ENCODE peak calls at places on chromosomes 12 and 14, in four cellular contexts. One of them, this sample, is unnamed.

GRCh38 chr12:97167598-97167997 is 260.5 kb downstream of the NEDD1 start:
- DNase-seq in left ventricle myocardium inferior: no peak
- DNase-seq in fibroblast of the conjunctiva: no peak
- DNase-seq in A549: no peak
- DNase-seq in this sample: no peak

GRCh38 chr12:59389968-59390576 is 205.8 kb upstream of the SLC16A7 start:
- DNase-seq in left ventricle myocardium inferior: no peak
- DNase-seq in fibroblast of the conjunctiva: no peak
- DNase-seq in A549: no peak
- DNase-seq in this sample: no peak

GRCh38 chr12:29769162-29769820 is 14.5 kb downstream of the TMTC1 start:
- DNase-seq in left ventricle myocardium inferior: no peak
- DNase-seq in fibroblast of the conjunctiva: peak
- DNase-seq in A549: no peak
- DNase-seq in this sample: no peak

GRCh38 chr14:29584992-29585391 is 342.7 kb downstream of the PRKD1 start:
- DNase-seq in left ventricle myocardium inferior: peak
- DNase-seq in fibroblast of the conjunctiva: peak
- DNase-seq in A549: peak
- DNase-seq in this sample: no peak

GRCh38 chr14:105168496-105168978 is at the start of gene JAG2:
- DNase-seq in left ventricle myocardium inferior: peak
- DNase-seq in fibroblast of the conjunctiva: no peak
- DNase-seq in A549: peak
- DNase-seq in this sample: peak

GRCh38 chr14:68198713-68199464 is 379.3 kb downstream of the RAD51B start:
- DNase-seq in left ventricle myocardium inferior: no peak
- DNase-seq in fibroblast of the conjunctiva: no peak
- DNase-seq in A549: no peak
- DNase-seq in this sample: no peak

GRCh38 chr14:99231181-99231849 is 40.7 kb downstream of the BCL11B start:
- DNase-seq in left ventricle myocardium inferior: no peak
- DNase-seq in fibroblast of the conjunctiva: no peak
- DNase-seq in A549: no peak
- DNase-seq in this sample: no peak

GRCh38 chr12:50087995-50088394 is 2.9 kb downstream of the SMARCD1 start:
- DNase-seq in left ventricle myocardium inferior: no peak
- DNase-seq in fibroblast of the conjunctiva: no peak
- DNase-seq in A549: no peak
- DNase-seq in this sample: no peak

GRCh38 chr14:88168498-88169165 is 154.4 kb downstream of the KCNK10 start:
- DNase-seq in left ventricle myocardium inferior: no peak
- DNase-seq in fibroblast of the conjunctiva: no peak
- DNase-seq in A549: peak
- DNase-seq in this sample: peak

GRCh38 chr12:28140404-28140803 is 49.9 kb upstream of the CCDC91 start:
- DNase-seq in left ventricle myocardium inferior: no peak
- DNase-seq in fibroblast of the conjunctiva: no peak
- DNase-seq in A549: no peak
- DNase-seq in this sample: no peak

GRCh38 chr14:68235011-68235410 is 415.4 kb downstream of the RAD51B start:
- DNase-seq in left ventricle myocardium inferior: no peak
- DNase-seq in fibroblast of the conjunctiva: no peak
- DNase-seq in A549: no peak
- DNase-seq in this sample: no peak

GRCh38 chr14:73887116-73887490 is 444 bp downstream of the ZNF410 start:
- DNase-seq in left ventricle myocardium inferior: no peak
- DNase-seq in fibroblast of the conjunctiva: no peak
- DNase-seq in A549: no peak
- DNase-seq in this sample: no peak

GRCh38 chr14:21300892-21301291 is 21.0 kb downstream of the RPGRIP1 start:
- DNase-seq in left ventricle myocardium inferior: peak
- DNase-seq in fibroblast of the conjunctiva: no peak
- DNase-seq in A549: no peak
- DNase-seq in this sample: no peak

GRCh38 chr12:52903285-52903854 is 1.5 kb downstream of the KRT8 start:
- DNase-seq in left ventricle myocardium inferior: peak
- DNase-seq in fibroblast of the conjunctiva: peak
- DNase-seq in A549: peak
- DNase-seq in this sample: peak

GRCh38 chr12:30902606-30903005 is 23.9 kb upstream of the TSPAN11 start:
- DNase-seq in left ventricle myocardium inferior: no peak
- DNase-seq in fibroblast of the conjunctiva: no peak
- DNase-seq in A549: no peak
- DNase-seq in this sample: no peak

GRCh38 chr12:68495666-68496065 is 115.0 kb upstream of the RAP1B start:
- DNase-seq in left ventricle myocardium inferior: no peak
- DNase-seq in fibroblast of the conjunctiva: no peak
- DNase-seq in A549: no peak
- DNase-seq in this sample: no peak

GRCh38 chr14:54809767-54810166 is 92.9 kb downstream of the GCH1 start:
- DNase-seq in left ventricle myocardium inferior: no peak
- DNase-seq in fibroblast of the conjunctiva: no peak
- DNase-seq in A549: no peak
- DNase-seq in this sample: no peak

GRCh38 chr14:102633906-102634595 is 41.6 kb downstream of the RCOR1 start:
- DNase-seq in left ventricle myocardium inferior: no peak
- DNase-seq in fibroblast of the conjunctiva: no peak
- DNase-seq in A549: no peak
- DNase-seq in this sample: no peak

GRCh38 chr14:55133416-55133815 is 4.4 kb downstream of the LGALS3 start:
- DNase-seq in left ventricle myocardium inferior: no peak
- DNase-seq in fibroblast of the conjunctiva: no peak
- DNase-seq in A549: no peak
- DNase-seq in this sample: no peak

GRCh38 chr12:80068173-80068572 is 31.2 kb upstream of the OTOGL start:
- DNase-seq in left ventricle myocardium inferior: no peak
- DNase-seq in fibroblast of the conjunctiva: no peak
- DNase-seq in A549: peak
- DNase-seq in this sample: no peak

GRCh38 chr12:91104812-91105466 is 6.4 kb downstream of the LUM start:
- DNase-seq in left ventricle myocardium inferior: no peak
- DNase-seq in fibroblast of the conjunctiva: no peak
- DNase-seq in A549: no peak
- DNase-seq in this sample: no peak

GRCh38 chr12:190881-191280 is 23.1 kb downstream of the SLC6A12 start:
- DNase-seq in left ventricle myocardium inferior: no peak
- DNase-seq in fibroblast of the conjunctiva: no peak
- DNase-seq in A549: no peak
- DNase-seq in this sample: no peak

GRCh38 chr12:39622306-39622705 is 2.7 kb upstream of the ABCD2 start:
- DNase-seq in left ventricle myocardium inferior: no peak
- DNase-seq in fibroblast of the conjunctiva: no peak
- DNase-seq in A549: no peak
- DNase-seq in this sample: no peak

GRCh38 chr12:48351022-48351708 is 446 bp upstream of the ZNF641 start:
- DNase-seq in left ventricle myocardium inferior: peak
- DNase-seq in fibroblast of the conjunctiva: peak
- DNase-seq in A549: peak
- DNase-seq in this sample: no peak

GRCh38 chr12:101992091-101992490 is 69.7 kb downstream of the WASHC3 start:
- DNase-seq in left ventricle myocardium inferior: no peak
- DNase-seq in fibroblast of the conjunctiva: no peak
- DNase-seq in A549: no peak
- DNase-seq in this sample: no peak

GRCh38 chr14:40371011-40371410 is 938.8 kb upstream of the FBXO33 start:
- DNase-seq in left ventricle myocardium inferior: no peak
- DNase-seq in fibroblast of the conjunctiva: no peak
- DNase-seq in A549: no peak
- DNase-seq in this sample: no peak

GRCh38 chr14:27528328-27528727 is 930.5 kb upstream of the NOVA1 start:
- DNase-seq in left ventricle myocardium inferior: no peak
- DNase-seq in fibroblast of the conjunctiva: peak
- DNase-seq in A549: peak
- DNase-seq in this sample: no peak

GRCh38 chr14:24310666-24311604 is at the start of gene LTB4R:
- DNase-seq in left ventricle myocardium inferior: peak
- DNase-seq in fibroblast of the conjunctiva: peak
- DNase-seq in A549: no peak
- DNase-seq in this sample: peak

GRCh38 chr12:79329933-79330332 is 360.8 kb downstream of the PAWR start:
- DNase-seq in left ventricle myocardium inferior: no peak
- DNase-seq in fibroblast of the conjunctiva: no peak
- DNase-seq in A549: no peak
- DNase-seq in this sample: no peak

GRCh38 chr12:19967486-19967885 is 400.9 kb upstream of the PDE3A start:
- DNase-seq in left ventricle myocardium inferior: no peak
- DNase-seq in fibroblast of the conjunctiva: peak
- DNase-seq in A549: peak
- DNase-seq in this sample: no peak

GRCh38 chr12:91743727-91744126 is 401.9 kb downstream of the BTG1 start:
- DNase-seq in left ventricle myocardium inferior: no peak
- DNase-seq in fibroblast of the conjunctiva: no peak
- DNase-seq in A549: no peak
- DNase-seq in this sample: no peak

GRCh38 chr14:91898256-91898843 is 31.0 kb upstream of the TC2N start:
- DNase-seq in left ventricle myocardium inferior: no peak
- DNase-seq in fibroblast of the conjunctiva: no peak
- DNase-seq in A549: no peak
- DNase-seq in this sample: no peak

GRCh38 chr12:27272375-27273028 is 28.4 kb downstream of the STK38L start:
- DNase-seq in left ventricle myocardium inferior: no peak
- DNase-seq in fibroblast of the conjunctiva: no peak
- DNase-seq in A549: no peak
- DNase-seq in this sample: no peak

GRCh38 chr12:38704455-38704854 is 200.9 kb downstream of the CPNE8 start:
- DNase-seq in left ventricle myocardium inferior: no peak
- DNase-seq in fibroblast of the conjunctiva: no peak
- DNase-seq in A549: no peak
- DNase-seq in this sample: no peak

GRCh38 chr14:50225067-50225973 is 6.1 kb downstream of the SOS2 start:
- DNase-seq in left ventricle myocardium inferior: no peak
- DNase-seq in fibroblast of the conjunctiva: peak
- DNase-seq in A549: no peak
- DNase-seq in this sample: no peak

GRCh38 chr12:92551853-92552397 is 150.9 kb upstream of the PLEKHG7 start:
- DNase-seq in left ventricle myocardium inferior: no peak
- DNase-seq in fibroblast of the conjunctiva: no peak
- DNase-seq in A549: peak
- DNase-seq in this sample: peak

GRCh38 chr14:61296707-61297502 is 15.8 kb upstream of the TMEM30B start:
- DNase-seq in left ventricle myocardium inferior: no peak
- DNase-seq in fibroblast of the conjunctiva: peak
- DNase-seq in A549: peak
- DNase-seq in this sample: no peak

GRCh38 chr14:39071096-39071495 is 31.9 kb downstream of the SEC23A start:
- DNase-seq in left ventricle myocardium inferior: no peak
- DNase-seq in fibroblast of the conjunctiva: no peak
- DNase-seq in A549: no peak
- DNase-seq in this sample: no peak

GRCh38 chr12:109513977-109514376 is 36.5 kb downstream of the UBE3B start:
- DNase-seq in left ventricle myocardium inferior: no peak
- DNase-seq in fibroblast of the conjunctiva: no peak
- DNase-seq in A549: no peak
- DNase-seq in this sample: no peak

This sample was measured in activated T-helper 9 cell treated with anti-CD3 and anti-CD28 coated beads, Interleukin-2, amount 50 U/mL, for 16 hours.